ENCODE peak calls at places on chromosomes 5 and 9, in four cellular contexts. One of them, this sample, is unnamed.

GRCh38 chr5:127447822-127448221 is 69.6 kb upstream of the PRRC1 start:
- DNase-seq in H9: no peak
- DNase-seq in H1: no peak
- DNase-seq in IMR-90: peak; percentile 74
- DNase-seq in this sample: no peak

GRCh38 chr5:115324021-115324420 is 27.6 kb upstream of the CCDC112 start:
- DNase-seq in H1: no peak
- DNase-seq in H9: no peak
- DNase-seq in IMR-90: peak; percentile 8
- DNase-seq in this sample: no peak

GRCh38 chr5:103475629-103476240 is 86.9 kb downstream of the NUDT12 start:
- DNase-seq in H1: no peak
- DNase-seq in H9: no peak
- DNase-seq in IMR-90: peak; percentile 60
- DNase-seq in this sample: peak; percentile 24

GRCh38 chr5:152379331-152379730 is 25.7 kb downstream of the NMUR2 start:
- DNase-seq in H9: no peak
- DNase-seq in IMR-90: no peak
- DNase-seq in H1: no peak
- DNase-seq in this sample: no peak

GRCh38 chr9:15642369-15642962 is 89.6 kb downstream of the CCDC171 start:
- DNase-seq in H1: no peak
- DNase-seq in IMR-90: peak; percentile 53
- DNase-seq in H9: no peak
- DNase-seq in this sample: no peak

GRCh38 chr9:93124793-93125192 is 9.3 kb downstream of the NINJ1 start:
- DNase-seq in H9: peak; percentile 18
- DNase-seq in IMR-90: no peak
- DNase-seq in H1: no peak
- DNase-seq in this sample: no peak

GRCh38 chr5:5418006-5418405 is 4.5 kb upstream of the ICE1 start:
- DNase-seq in H9: no peak
- DNase-seq in IMR-90: no peak
- DNase-seq in H1: no peak
- DNase-seq in this sample: no peak

GRCh38 chr9:123049589-123050222 is 16.2 kb downstream of the GPR21 start:
- DNase-seq in H9: no peak
- DNase-seq in H1: no peak
- DNase-seq in IMR-90: peak; percentile 24
- DNase-seq in this sample: no peak

GRCh38 chr5:126561908-126562307 is 33.1 kb downstream of the ALDH7A1 start:
- DNase-seq in H1: no peak
- DNase-seq in IMR-90: peak; percentile 22
- DNase-seq in H9: no peak
- DNase-seq in this sample: no peak

GRCh38 chr5:138275379-138275782 is 960 bp upstream of the GFRA3 start:
- DNase-seq in H9: no peak
- DNase-seq in H1: no peak
- DNase-seq in IMR-90: no peak
- DNase-seq in this sample: no peak

GRCh38 chr5:1480217-1480616 is 35.0 kb upstream of the SLC6A3 start:
- DNase-seq in IMR-90: no peak
- DNase-seq in H1: no peak
- DNase-seq in H9: no peak
- DNase-seq in this sample: no peak

GRCh38 chr5:74763504-74763903 is 3.4 kb downstream of the GFM2 start:
- DNase-seq in H1: no peak
- DNase-seq in IMR-90: peak; percentile 1
- DNase-seq in H9: no peak
- DNase-seq in this sample: no peak

GRCh38 chr5:138945421-138946240 is 70.5 kb upstream of the LRRTM2 start:
- DNase-seq in H9: peak; percentile 62
- DNase-seq in IMR-90: no peak
- DNase-seq in H1: no peak
- DNase-seq in this sample: peak; percentile 88

GRCh38 chr5:115068239-115069086 is 101.2 kb downstream of the TRIM36 start:
- DNase-seq in H1: no peak
- DNase-seq in H9: no peak
- DNase-seq in IMR-90: peak; percentile 49
- DNase-seq in this sample: no peak

GRCh38 chr5:140240987-140241706 is 61.8 kb downstream of the PFDN1 start:
- DNase-seq in H1: peak; percentile 57
- DNase-seq in H9: peak; percentile 90
- DNase-seq in IMR-90: peak; percentile 92
- DNase-seq in this sample: peak; percentile 66

GRCh38 chr5:151721087-151721646 is 34.5 kb upstream of the SPARC start:
- DNase-seq in H9: no peak
- DNase-seq in H1: no peak
- DNase-seq in IMR-90: peak; percentile 53
- DNase-seq in this sample: no peak

GRCh38 chr5:176542135-176542595 is 5.0 kb upstream of the RNF44 start:
- DNase-seq in H1: no peak
- DNase-seq in H9: peak; percentile 69
- DNase-seq in IMR-90: no peak
- DNase-seq in this sample: no peak

GRCh38 chr9:130459151-130459550 is 14.4 kb downstream of the ASS1 start:
- DNase-seq in H1: no peak
- DNase-seq in H9: no peak
- DNase-seq in IMR-90: peak; percentile 39
- DNase-seq in this sample: no peak

GRCh38 chr5:127754727-127755126 is 51.5 kb downstream of the CCDC192 start:
- DNase-seq in H9: no peak
- DNase-seq in IMR-90: no peak
- DNase-seq in H1: no peak
- DNase-seq in this sample: no peak

GRCh38 chr5:95390812-95391492 is at the start of gene FAM81B:
- DNase-seq in H9: no peak
- DNase-seq in H1: no peak
- DNase-seq in IMR-90: peak; percentile 5
- DNase-seq in this sample: no peak

GRCh38 chr9:14221119-14221518 is 92.8 kb downstream of the NFIB start:
- DNase-seq in H1: no peak
- DNase-seq in IMR-90: peak; percentile 30
- DNase-seq in H9: no peak
- DNase-seq in this sample: no peak

GRCh38 chr9:89525673-89526374 is 27.9 kb upstream of the SEMA4D start:
- DNase-seq in H9: no peak
- DNase-seq in IMR-90: no peak
- DNase-seq in H1: no peak
- DNase-seq in this sample: no peak

GRCh38 chr9:97698865-97699264 is 1.7 kb upstream of the XPA start:
- DNase-seq in IMR-90: no peak
- DNase-seq in H1: no peak
- DNase-seq in H9: no peak
- DNase-seq in this sample: no peak

GRCh38 chr9:137410891-137411249 is 12.1 kb downstream of the EXD3 start:
- DNase-seq in H1: no peak
- DNase-seq in IMR-90: no peak
- DNase-seq in H9: peak; percentile 21
- DNase-seq in this sample: no peak

GRCh38 chr9:137409515-137409914 is 13.4 kb downstream of the EXD3 start:
- DNase-seq in IMR-90: no peak
- DNase-seq in H1: no peak
- DNase-seq in H9: peak; percentile 17
- DNase-seq in this sample: no peak

GRCh38 chr9:137411670-137412380 is 11.1 kb downstream of the EXD3 start:
- DNase-seq in H1: no peak
- DNase-seq in IMR-90: peak; percentile 94
- DNase-seq in H9: peak; percentile 18
- DNase-seq in this sample: no peak

GRCh38 chr9:137412431-137412830 is 10.5 kb downstream of the EXD3 start:
- DNase-seq in IMR-90: peak; percentile 41
- DNase-seq in H9: peak; percentile 18
- DNase-seq in H1: peak; percentile 43
- DNase-seq in this sample: no peak

GRCh38 chr9:137411260-137411659 is 11.7 kb downstream of the EXD3 start:
- DNase-seq in IMR-90: no peak
- DNase-seq in H9: peak; percentile 25
- DNase-seq in H1: no peak
- DNase-seq in this sample: no peak
- H2BK120ac ChIP-seq in IMR-90: peak overlapping the region; percentile 73
- H2BK120ac ChIP-seq in H9: no peak overlapping the region
- H2BK120ac ChIP-seq in H1: no peak overlapping the region
- H2BK120ac ChIP-seq in this sample: no peak overlapping the region

GRCh38 chr9:21392270-21392669 is 7.1 kb upstream of the IFNA2 start:
- DNase-seq in H9: peak; percentile 68
- DNase-seq in IMR-90: no peak
- DNase-seq in H1: no peak
- DNase-seq in this sample: no peak

GRCh38 chr9:21398955-21399489 is 9.9 kb upstream of the IFNA8 start:
- DNase-seq in H9: no peak
- DNase-seq in IMR-90: no peak
- DNase-seq in H1: no peak
- DNase-seq in this sample: no peak

DNA sequence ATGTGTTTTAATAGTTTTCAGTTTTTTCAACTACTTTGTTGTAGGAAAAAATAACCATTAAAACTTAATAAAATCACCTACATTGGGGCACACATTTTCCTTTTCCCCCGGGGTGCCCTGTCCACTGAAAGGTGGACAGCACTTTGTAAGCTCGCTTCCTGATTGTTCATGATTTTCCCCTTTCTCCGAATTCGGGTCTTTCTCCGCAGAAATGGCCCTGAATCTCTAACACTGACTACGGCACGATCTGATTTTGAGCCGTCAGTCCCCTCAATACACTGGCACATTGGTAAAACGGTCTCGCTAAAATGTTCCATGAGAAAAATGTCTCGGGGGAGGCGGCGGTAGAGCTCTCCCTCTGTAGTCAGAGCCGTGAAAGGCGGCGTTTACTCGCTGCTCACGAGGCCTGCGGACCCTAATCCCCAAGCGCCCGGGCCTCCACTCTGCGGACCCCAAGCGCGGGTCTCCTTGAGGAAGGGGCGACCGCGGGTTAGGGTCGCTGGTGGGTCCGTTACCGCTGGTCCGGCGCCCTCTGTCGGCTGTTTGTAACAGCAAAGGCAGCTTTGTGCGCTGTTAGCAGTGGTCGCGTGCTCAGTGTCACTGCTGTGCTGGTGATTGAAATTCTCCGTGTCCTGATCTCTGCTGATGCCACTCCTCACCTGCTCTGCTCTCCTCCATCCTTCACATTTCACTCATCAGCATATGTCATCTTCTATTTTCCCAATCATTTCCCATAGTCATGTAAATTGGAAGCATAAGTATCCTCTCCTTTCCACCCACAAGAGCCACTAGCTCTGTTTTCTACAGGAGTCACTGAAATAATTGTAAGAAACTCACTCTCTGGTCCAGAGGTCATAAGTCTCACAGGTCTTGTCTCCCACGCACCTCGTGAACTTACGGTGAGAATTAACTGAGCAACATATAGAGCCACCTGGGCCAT is 10.8 kb upstream of the IFNA2 start:
- DNase-seq in IMR-90: no peak
- DNase-seq in H1: peak; percentile 87
- DNase-seq in H9: peak; percentile 77
- DNase-seq in this sample: peak; percentile 84
- H3K9ac ChIP-seq in IMR-90: no peak overlapping the region
- H3K9ac ChIP-seq in H1: no peak overlapping the region
- H3K9ac ChIP-seq in H9: no peak overlapping the region
- H3K9ac ChIP-seq in this sample: no peak overlapping the region

DNA sequence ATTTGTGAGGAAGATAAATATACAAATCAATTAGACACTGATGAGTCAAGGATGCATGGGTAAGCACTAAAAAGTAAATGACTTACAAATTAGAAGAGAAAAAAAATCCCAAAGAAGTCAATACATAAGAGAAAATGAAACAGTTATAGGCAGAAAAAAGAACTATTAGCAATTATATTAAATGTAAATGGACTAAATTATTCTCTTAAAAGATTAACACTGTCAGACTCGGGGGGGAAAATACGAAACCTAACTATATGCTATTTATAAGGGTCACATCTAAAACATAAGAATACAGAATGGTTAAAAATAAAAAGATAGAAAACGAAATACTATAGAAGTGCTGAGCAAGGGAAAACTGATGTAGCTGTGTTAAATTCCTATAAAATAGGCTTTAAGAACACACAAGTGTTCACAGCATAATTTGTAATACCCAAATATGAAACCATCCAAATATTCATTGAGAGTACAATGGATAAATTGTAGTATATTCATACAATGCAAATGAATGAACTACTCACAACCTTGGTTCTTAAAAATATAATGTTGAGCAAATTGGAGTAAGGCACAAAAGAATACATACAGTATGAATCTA is 67.1 kb upstream of the SH3PXD2B start:
- DNase-seq in H1: no peak
- DNase-seq in IMR-90: no peak
- DNase-seq in H9: no peak
- DNase-seq in this sample: no peak
- H3K14ac ChIP-seq in H1: no peak overlapping the region
- H3K14ac ChIP-seq in IMR-90: no peak overlapping the region
- H3K14ac ChIP-seq in H9: no peak overlapping the region
- H3K14ac ChIP-seq in this sample: no peak overlapping the region

GRCh38 chr9:134473353-134474057 is 147.2 kb downstream of the RXRA start:
- DNase-seq in IMR-90: no peak
- DNase-seq in H1: no peak
- DNase-seq in H9: no peak
- DNase-seq in this sample: no peak

GRCh38 chr9:134468358-134468757 is 142.1 kb downstream of the RXRA start:
- DNase-seq in H9: no peak
- DNase-seq in IMR-90: no peak
- DNase-seq in H1: no peak
- DNase-seq in this sample: no peak

GRCh38 chr9:134472256-134472655 is 146.0 kb downstream of the RXRA start:
- DNase-seq in H9: no peak
- DNase-seq in IMR-90: no peak
- DNase-seq in H1: no peak
- DNase-seq in this sample: no peak

GRCh38 chr9:134466869-134467616 is 140.8 kb downstream of the RXRA start:
- DNase-seq in IMR-90: no peak
- DNase-seq in H1: no peak
- DNase-seq in H9: no peak
- DNase-seq in this sample: no peak

DNA sequence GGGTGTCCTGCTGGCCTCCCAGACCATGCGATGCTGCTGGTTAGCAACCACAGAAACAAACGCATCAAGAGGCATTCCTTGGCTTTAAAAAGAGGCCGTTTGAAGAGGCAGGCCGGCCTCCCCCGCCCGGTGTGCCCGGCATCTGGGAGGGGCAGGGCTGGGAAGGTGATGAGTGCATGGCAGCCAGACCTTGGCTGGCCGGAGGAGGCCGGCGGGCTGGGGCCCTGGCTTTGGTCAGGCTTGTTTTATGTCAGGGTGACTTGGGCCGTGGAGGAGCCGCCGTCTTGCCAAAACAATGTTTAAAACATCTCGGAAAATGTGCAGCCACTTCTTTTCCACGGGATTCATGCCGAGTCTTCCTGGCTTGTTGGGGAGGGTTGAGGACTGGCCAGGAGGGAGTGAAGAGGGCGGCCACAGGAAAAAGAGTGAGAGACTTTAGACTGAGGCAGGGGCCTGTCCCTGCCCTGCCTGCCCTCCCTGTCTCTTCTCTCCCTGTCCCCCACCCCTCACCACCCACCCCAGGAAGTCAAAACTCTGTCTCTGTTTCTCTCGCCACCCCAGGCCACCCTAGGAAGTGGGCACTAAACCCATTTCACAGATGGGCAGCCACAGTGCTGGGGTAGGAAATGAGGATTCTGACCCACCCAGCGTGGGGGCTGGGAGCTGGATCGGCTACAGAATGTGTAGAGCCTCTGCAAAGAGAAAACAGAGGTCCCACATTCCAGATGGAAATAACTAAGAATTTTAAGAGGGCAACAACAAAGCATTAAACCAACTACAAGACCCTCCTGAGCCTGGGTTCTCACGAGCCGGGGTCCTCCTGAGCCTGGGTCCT is 143.0 kb downstream of the RXRA start:
- DNase-seq in IMR-90: no peak
- DNase-seq in H1: no peak
- DNase-seq in H9: no peak
- DNase-seq in this sample: no peak
- H2BK120ac ChIP-seq in IMR-90: no peak overlapping the region
- H2BK120ac ChIP-seq in H1: no peak overlapping the region
- H2BK120ac ChIP-seq in H9: no peak overlapping the region
- H2BK120ac ChIP-seq in this sample: no peak overlapping the region

This sample was measured in neuronal stem cell.